ENCODE peak calls at places on chromosome 20, in six cellular contexts. C is cardiac muscle cell, G is choroid plexus epithelial cell, O is upper lobe of left lung, I is AG04450, B is cardiac fibroblast. K is an unnamed sample.

GRCh38 chr20:50728486-50728980 is 2.8 kb upstream of the PARD6B start:
- DNase-seq in C (no peak), O (no peak), I (no peak), B (no peak), G (no peak), K (no peak)

GRCh38 chr20:11979306-11980128 is 61.8 kb downstream of the BTBD3 start:
- DNase-seq in G (no peak), I (no peak), B (no peak), C (no peak), O (no peak), K (no peak)

GRCh38 chr20:60063739-60064138 is 105.5 kb downstream of the CDH26 start:
- DNase-seq in C (no peak), I (no peak), B (no peak), O (no peak), G (no peak), K (no peak)

GRCh38 chr20:56091635-56092180 is 86.4 kb upstream of the CBLN4 start:
- DNase-seq in O (no peak), G (no peak), C (no peak), B (no peak), I (no peak), K (no peak)

GRCh38 chr20:43994486-43995100 is 79.9 kb downstream of the TOX2 start:
- DNase-seq in I (no peak), G (peak), O (no peak), C (no peak), B (no peak), K (no peak)

GRCh38 chr20:23366384-23366783 is 4.4 kb downstream of the GZF1 start:
- DNase-seq in G (no peak), B (no peak), O (no peak), I (no peak), C (no peak), K (no peak)

GRCh38 chr20:59992531-59992930 is 34.3 kb downstream of the CDH26 start:
- DNase-seq in C (no peak), O (no peak), B (no peak), G (no peak), I (no peak), K (no peak)

GRCh38 chr20:9518776-9519175 is 4.4 kb downstream of the LAMP5 start:
- DNase-seq in I (no peak), O (no peak), B (no peak), C (no peak), G (no peak), K (no peak)

GRCh38 chr20:10672579-10673127 is 1.1 kb downstream of the JAG1 start:
- DNase-seq in G (peak), B (peak), O (peak), C (peak), I (no peak), K (no peak)

GRCh38 chr20:251352-251751 is 6.2 kb upstream of the DEFB132 start:
- DNase-seq in O (no peak), B (no peak), C (no peak), G (no peak), I (no peak), K (no peak)

GRCh38 chr20:49751397-49751735 is 37.7 kb upstream of the B4GALT5 start:
- DNase-seq in O (no peak), C (no peak), G (no peak), B (peak), I (no peak), K (no peak)

GRCh38 chr20:53215166-53215565 is 243.0 kb downstream of the TSHZ2 start:
- DNase-seq in B (no peak), G (no peak), I (no peak), O (no peak), C (no peak), K (no peak)

GRCh38 chr20:35467339-35468224 is 12.2 kb downstream of the CEP250 start:
- DNase-seq in B (peak), G (peak), C (peak), O (no peak), I (no peak), K (no peak)

GRCh38 chr20:57425150-57426013 is 34.2 kb downstream of the RBM38 start:
- DNase-seq in O (no peak), G (peak), B (peak), I (no peak), C (no peak), K (no peak)
- H3K4me3 ChIP-seq in O (no peak), G (no peak), B (no peak), I (no peak), C (no peak), K (no peak)

GRCh38 chr20:48637461-48637860 is 190.3 kb downstream of the PREX1 start:
- DNase-seq in C (no peak), G (no peak), B (no peak), O (no peak), I (no peak), K (no peak)

GRCh38 chr20:48635361-48635760 is 192.4 kb downstream of the PREX1 start:
- DNase-seq in B (no peak), O (no peak), I (no peak), G (no peak), C (no peak), K (no peak)

GRCh38 chr20:48634641-48635040 is 193.2 kb downstream of the PREX1 start:
- DNase-seq in G (no peak), I (no peak), C (no peak), O (no peak), B (no peak), K (no peak)

GRCh38 chr20:48636301-48636700 is 191.5 kb downstream of the PREX1 start:
- DNase-seq in B (no peak), O (no peak), G (no peak), I (no peak), C (no peak), K (no peak)

DNA sequence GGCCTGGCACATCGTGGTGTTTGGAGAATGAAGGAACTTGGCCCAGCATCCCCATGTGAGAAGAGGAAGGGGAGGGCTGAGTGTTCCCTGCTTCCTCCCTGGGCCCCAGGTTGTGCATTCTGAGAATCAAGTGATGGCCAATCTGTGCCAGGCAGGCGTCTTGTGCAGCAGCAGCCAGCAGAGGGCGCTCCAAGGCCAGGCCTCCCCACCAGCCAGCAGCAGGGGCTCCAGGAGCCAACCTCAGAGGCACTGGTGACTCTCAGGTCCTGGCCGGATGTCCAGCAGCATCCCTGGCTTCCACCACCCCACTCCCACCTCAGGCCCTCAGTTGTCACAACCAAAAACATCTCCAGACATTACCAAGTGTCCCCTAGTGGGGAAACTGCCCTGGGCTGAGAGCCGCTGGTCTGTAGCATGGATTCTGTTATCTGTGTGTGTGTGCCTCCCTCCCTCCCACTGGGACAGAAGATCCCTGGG is 192.0 kb downstream of the PREX1 start:
- DNase-seq in O (no peak), I (no peak), G (peak), C (peak), B (peak), K (no peak)
- TF ChIP-seq CTCF in O (peak), I (peak), G (peak), C (peak), B (peak), K (peak)

DNA sequence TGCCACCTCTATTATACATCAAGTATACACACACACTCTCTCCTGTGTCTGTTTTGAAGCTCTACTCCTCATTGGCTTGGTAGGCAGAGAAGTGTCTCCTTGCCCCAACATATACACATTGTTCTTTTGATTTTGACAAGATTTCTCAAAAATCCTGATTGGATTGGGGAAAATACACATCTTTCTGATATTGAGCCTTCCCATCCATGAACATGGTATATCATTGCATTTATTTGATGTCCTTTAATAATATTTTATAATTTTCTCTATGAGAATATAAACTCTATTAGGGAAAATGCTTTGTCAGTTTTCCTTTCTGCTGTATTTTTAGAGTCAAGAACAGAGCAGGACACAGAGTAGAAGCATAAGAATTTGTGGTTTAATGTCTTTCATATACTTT is 7.2 kb downstream of the TTLL9 start:
- DNase-seq in G (no peak), C (no peak), I (no peak), B (no peak), O (no peak), K (no peak)
- H3K4me3 ChIP-seq in G (no peak), C (no peak), I (no peak), B (no peak), O (no peak), K (no peak)

GRCh38 chr20:31881945-31882344 is 11.5 kb downstream of the TTLL9 start:
- DNase-seq in G (no peak), B (no peak), O (no peak), C (no peak), I (no peak), K (no peak)
- TF ChIP-seq CTCF in G (no peak), B (no peak), O (no peak), C (no peak), I (no peak), K (no peak)

GRCh38 chr20:31594002-31594557 is 11.0 kb upstream of the ID1 start:
- DNase-seq in B (no peak), I (no peak), G (no peak), C (no peak), O (no peak), K (no peak)
- H3K4me3 ChIP-seq in B (no peak), I (no peak), G (no peak), C (no peak), O (no peak), K (no peak)

DNA sequence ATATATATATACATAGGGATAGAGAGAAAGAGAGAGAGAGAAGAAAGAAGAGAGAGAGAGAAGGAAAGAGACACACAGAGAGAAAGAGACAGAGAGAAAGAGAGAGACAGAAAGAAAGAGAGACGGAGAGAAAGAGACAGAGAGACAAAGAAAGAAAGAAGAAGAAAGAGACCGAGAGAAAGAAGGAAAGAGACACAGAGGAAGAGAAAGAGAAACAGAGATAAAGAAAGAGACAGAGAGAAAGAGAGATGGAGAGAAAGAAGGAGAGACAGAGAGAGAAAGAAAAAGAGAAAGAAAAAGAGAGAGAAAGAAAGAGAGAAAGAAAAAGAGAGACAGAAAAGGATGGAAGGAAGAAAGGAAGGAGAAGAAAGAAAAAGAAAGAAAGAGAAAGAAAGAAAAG is 46.9 kb upstream of the TASP1 start:
- DNase-seq in I (no peak), B (no peak), C (no peak), G (no peak), O (no peak), K (no peak)
- TF ChIP-seq CTCF in I (no peak), B (no peak), C (no peak), G (no peak), O (no peak), K (no peak)

GRCh38 chr20:62765432-62766070 is 30.7 kb upstream of the MRGBP start:
- DNase-seq in C (no peak), O (no peak), G (no peak), I (no peak), B (no peak), K (no peak)

GRCh38 chr20:62768234-62768814 is 27.9 kb upstream of the MRGBP start:
- DNase-seq in B (no peak), C (no peak), O (no peak), G (no peak), I (no peak), K (no peak)

GRCh38 chr20:62766071-62766450 is 30.2 kb upstream of the MRGBP start:
- DNase-seq in O (no peak), B (no peak), G (no peak), I (no peak), C (no peak), K (no peak)

GRCh38 chr20:62765021-62765420 is 31.3 kb upstream of the MRGBP start:
- DNase-seq in C (no peak), G (no peak), I (no peak), O (no peak), B (no peak), K (no peak)

DNA sequence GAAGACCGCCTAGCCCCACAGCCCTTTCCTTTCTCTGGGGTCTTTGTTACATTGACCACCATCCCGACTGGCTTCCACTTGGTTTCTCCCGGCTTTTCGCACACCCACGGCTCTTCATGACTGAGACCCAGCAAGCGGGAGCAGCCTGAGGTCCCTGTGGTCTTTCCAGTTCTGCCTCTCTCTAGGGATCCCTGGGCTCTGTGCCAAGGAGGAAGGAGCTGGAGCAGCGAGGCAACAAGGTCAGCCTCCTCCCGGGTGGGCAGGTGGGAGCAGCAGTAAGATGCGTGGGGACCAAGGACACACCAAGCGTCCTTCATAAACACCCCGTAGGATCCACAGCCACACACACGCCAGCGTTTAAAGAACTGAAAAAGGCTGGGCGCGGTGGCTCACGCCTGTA is 29.6 kb upstream of the MRGBP start:
- DNase-seq in B (no peak), O (no peak), C (no peak), I (no peak), G (no peak), K (no peak)
- H3K4me3 ChIP-seq in B (no peak), O (no peak), C (no peak), I (no peak), G (no peak), K (no peak)